ENCODE peak calls at places on chromosomes 13 and 19, in five cellular contexts. E is OCI-LY7, Q is heart right ventricle, S is mammary epithelial cell, W is thoracic aorta. G is an unnamed sample.

GRCh38 chr13:36046672-36047071 is 84.5 kb downstream of the DCLK1 start:
- DNase-seq in E (no peak), Q (no peak), W (no peak), S (no peak), G (no peak)

GRCh38 chr19:45924891-45925447 is 10.4 kb upstream of the NANOS2 start:
- DNase-seq in E (no peak), W (no peak), Q (no peak), S (peak; percentile 53), G (no peak)

GRCh38 chr19:38417544-38418506 is 8.2 kb downstream of the RASGRP4 start:
- DNase-seq in W (no peak), E (peak; percentile 57), Q (peak; percentile 60), S (peak; percentile 11), G (peak; percentile 68)

GRCh38 chr19:49233163-49233562 is 75.6 kb downstream of the TRPM4 start:
- DNase-seq in Q (no peak), S (no peak), W (no peak), E (no peak), G (no peak)

GRCh38 chr13:52353116-52353718 is 52.8 kb downstream of the THSD1 start:
- DNase-seq in Q (no peak), S (peak; percentile 35), E (no peak), W (no peak), G (no peak)

GRCh38 chr19:31083122-31083521 is 266.1 kb downstream of the TSHZ3 start:
- DNase-seq in W (no peak), S (no peak), Q (no peak), E (no peak), G (no peak)

GRCh38 chr13:95319551-95320274 is 18.5 kb upstream of the ABCC4 start:
- DNase-seq in S (no peak), Q (no peak), W (no peak), E (no peak), G (no peak)

GRCh38 chr13:33087091-33087490 is 70.9 kb downstream of the KL start:
- DNase-seq in W (no peak), Q (no peak), E (no peak), S (no peak), G (no peak)

GRCh38 chr19:53909471-53910169 is 542 bp downstream of the CACNG7 start:
- DNase-seq in W (no peak), Q (no peak), S (no peak), E (no peak), G (no peak)

GRCh38 chr13:52787212-52787611 is 47.6 kb upstream of the CNMD start:
- DNase-seq in W (no peak), E (no peak), S (no peak), Q (no peak), G (no peak)

GRCh38 chr19:16025108-16026101 is 50.9 kb upstream of the TPM4 start:
- DNase-seq in Q (no peak), S (peak; percentile 46), W (no peak), E (peak; percentile 22), G (peak; percentile 64)

GRCh38 chr13:24168392-24168750 is 7.9 kb downstream of the SPATA13 start:
- DNase-seq in S (no peak), Q (no peak), W (no peak), E (no peak), G (no peak)

GRCh38 chr13:79496188-79496587 is 15.2 kb downstream of the NDFIP2 start:
- DNase-seq in W (no peak), S (no peak), Q (no peak), E (no peak), G (no peak)

GRCh38 chr19:54207908-54208783 is 7.5 kb downstream of the RPS9 start:
- DNase-seq in S (no peak), E (no peak), Q (peak; percentile 78), W (no peak), G (peak; percentile 77)

GRCh38 chr19:45947926-45948325 is 25.7 kb downstream of the NOVA2 start:
- DNase-seq in Q (no peak), W (no peak), S (peak; percentile 60), E (no peak), G (no peak)

GRCh38 chr13:34522818-34523217 is 419.3 kb upstream of the NBEA start:
- DNase-seq in Q (no peak), W (no peak), S (no peak), E (no peak), G (no peak)

GRCh38 chr19:5358173-5358800 is 17.7 kb upstream of the PTPRS start:
- DNase-seq in Q (no peak), S (no peak), W (no peak), E (no peak), G (no peak)

GRCh38 chr13:76937416-76937815 is 10.9 kb upstream of the ACOD1 start:
- DNase-seq in S (peak; percentile 93), Q (no peak), W (no peak), E (no peak), G (no peak)

GRCh38 chr13:105703843-105704242 is 831.6 kb downstream of the EFNB2 start:
- DNase-seq in E (no peak), S (no peak), W (no peak), Q (no peak), G (no peak)

GRCh38 chr13:27918918-27919255 is 913 bp upstream of the PDX1 start:
- DNase-seq in W (no peak), E (no peak), Q (no peak), S (no peak), G (no peak)

GRCh38 chr19:44607917-44608316 is 5.4 kb upstream of the IGSF23 start:
- DNase-seq in S (no peak), Q (no peak), E (no peak), W (no peak), G (no peak)

GRCh38 chr13:108005231-108005630 is 210.1 kb downstream of the LIG4 start:
- DNase-seq in W (no peak), E (no peak), S (no peak), Q (no peak), G (no peak)

GRCh38 chr13:22235285-22235949 is 564.5 kb downstream of the FGF9 start:
- DNase-seq in W (no peak), Q (no peak), S (no peak), E (no peak), G (no peak)

GRCh38 chr13:110574161-110574560 is 12.6 kb upstream of the RAB20 start:
- DNase-seq in S (peak; percentile 7), Q (no peak), E (no peak), W (no peak), G (no peak)

GRCh38 chr19:3636962-3637361 is 10.4 kb upstream of the CACTIN start:
- DNase-seq in E (no peak), W (no peak), Q (no peak), S (no peak), G (no peak)
- H3K27ac ChIP-seq in E (no peak overlapping the region), W (no peak overlapping the region), Q (no peak overlapping the region), S (no peak overlapping the region), G (no peak overlapping the region)

GRCh38 chr13:112954488-112955270 is 14.3 kb upstream of the MCF2L start:
- DNase-seq in S (no peak), Q (no peak), E (no peak), W (no peak), G (no peak)

GRCh38 chr13:112955271-112955937 is 13.6 kb upstream of the MCF2L start:
- DNase-seq in S (no peak), E (no peak), W (no peak), Q (no peak), G (no peak)

GRCh38 chr13:112952759-112953541 is 16.1 kb upstream of the MCF2L start:
- DNase-seq in E (no peak), W (no peak), Q (no peak), S (no peak), G (peak; percentile 31)

GRCh38 chr13:112953591-112954487 is 15.2 kb upstream of the MCF2L start:
- DNase-seq in E (no peak), Q (no peak), S (no peak), W (no peak), G (no peak)

GRCh38 chr13:112951674-112952371 is 17.2 kb upstream of the MCF2L start:
- DNase-seq in Q (no peak), W (no peak), E (no peak), S (no peak), G (no peak)
- H3K27ac ChIP-seq in Q (no peak overlapping the region), W (no peak overlapping the region), E (no peak overlapping the region), S (no peak overlapping the region), G (peak overlapping the region; percentile 29)

DNA sequence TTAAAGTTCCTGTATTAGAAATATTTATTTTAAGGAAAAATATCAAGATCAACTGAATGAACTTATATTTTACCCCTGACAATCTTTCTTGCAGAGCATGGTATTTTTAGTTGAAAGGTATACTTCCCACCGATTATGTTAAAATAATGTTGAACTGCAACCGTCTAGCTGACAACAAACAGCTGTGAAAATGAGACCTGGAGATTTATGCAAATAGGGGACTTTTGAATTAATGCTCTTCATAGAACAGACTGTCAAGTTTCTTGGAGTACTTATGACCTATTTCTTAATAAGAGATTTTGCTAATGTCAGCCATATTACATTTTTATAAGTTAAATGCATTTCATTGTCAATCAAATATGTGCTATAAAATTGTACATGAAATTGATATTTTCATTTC is 210.9 kb downstream of the NALCN start:
- DNase-seq in S (no peak), W (no peak), E (no peak), Q (no peak), G (no peak)
- H3K27ac ChIP-seq in S (no peak overlapping the region), W (no peak overlapping the region), E (no peak overlapping the region), Q (no peak overlapping the region), G (no peak overlapping the region)

DNA sequence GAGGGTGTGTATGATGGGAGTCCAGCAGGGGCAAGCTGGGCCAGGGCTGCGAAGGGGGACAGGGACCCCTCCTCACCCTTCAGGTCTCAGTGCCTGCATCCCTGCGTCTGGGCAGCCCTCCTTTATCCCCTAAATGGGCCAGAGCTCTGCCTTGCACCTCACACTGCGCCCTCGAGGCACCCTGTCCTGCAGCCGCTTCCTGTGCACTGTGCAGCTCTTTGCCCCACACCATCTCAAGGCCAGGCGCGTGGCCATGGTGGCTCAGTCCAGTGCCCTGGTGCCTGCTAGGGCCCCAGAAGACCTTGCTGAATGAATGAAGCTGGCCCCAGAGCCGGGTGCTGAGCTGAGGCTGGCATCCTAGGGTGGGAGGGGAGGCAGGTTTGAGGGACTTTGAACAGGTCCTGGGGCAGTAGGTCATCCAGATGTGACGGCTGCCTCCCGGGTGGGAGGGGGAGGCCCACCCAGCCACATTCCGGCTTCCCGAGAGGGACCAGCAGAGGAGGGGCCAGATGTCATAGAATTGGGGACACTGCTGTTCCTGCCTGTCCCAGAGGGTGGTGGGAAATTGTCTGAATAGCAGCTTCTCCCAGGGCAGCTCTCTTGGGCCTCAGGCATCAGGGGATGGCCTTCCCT is 3.2 kb downstream of the DDA1 start:
- DNase-seq in Q (no peak), E (no peak), W (no peak), S (no peak), G (no peak)
- H3K27ac ChIP-seq in Q (no peak overlapping the region), E (no peak overlapping the region), W (no peak overlapping the region), S (peak overlapping the region; percentile 70), G (no peak overlapping the region)

GRCh38 chr19:1256646-1257474 is 8.5 kb downstream of the MIDN start:
- DNase-seq in W (no peak), Q (no peak), S (no peak), E (no peak), G (no peak)

GRCh38 chr19:1258707-1259205 is 10.4 kb downstream of the MIDN start:
- DNase-seq in S (no peak), Q (no peak), W (no peak), E (peak; percentile 46), G (no peak)

GRCh38 chr19:1259206-1259872 is 9.8 kb upstream of the CIRBP start:
- DNase-seq in S (no peak), W (no peak), Q (peak; percentile 88), E (peak; percentile 79), G (peak; percentile 89)

GRCh38 chr19:1257475-1258160 is 9.2 kb downstream of the MIDN start:
- DNase-seq in Q (no peak), E (no peak), W (no peak), S (no peak), G (no peak)

DNA sequence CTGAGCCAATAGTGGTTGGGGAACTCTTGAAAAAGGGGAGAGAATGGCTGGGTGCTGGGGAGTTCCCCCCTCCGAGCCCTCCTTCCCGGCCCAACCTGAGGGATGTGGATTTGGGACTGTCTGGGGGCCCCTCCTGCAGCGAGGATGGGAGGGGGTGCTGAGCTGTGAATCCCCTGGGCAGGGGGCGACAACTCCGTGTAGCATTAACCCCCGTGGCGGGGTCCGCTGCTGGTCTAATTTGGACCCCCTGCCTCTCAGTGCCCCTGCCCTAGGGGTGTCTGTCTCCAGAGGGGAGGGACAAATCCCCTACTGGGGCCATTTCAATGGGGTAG is 9.7 kb downstream of the MIDN start:
- DNase-seq in Q (no peak), S (no peak), E (no peak), W (no peak), G (no peak)
- H3K27ac ChIP-seq in Q (peak overlapping the region; percentile 97), S (no peak overlapping the region), E (peak overlapping the region; percentile 87), W (peak overlapping the region; percentile 95), G (peak overlapping the region; percentile 84)

G was measured in right lobe of liver.